ENCODE peak calls at places on chromosomes 1 and 21, in four cellular contexts. V is PC-3, W is IMR-90, H is HCT116. D is an unnamed sample. For H4K20me1 and H3K9me3, the result is how much of the 10 kb centered on the place peaks cover.

GRCh38 chr1:38013027-38013588 is 574 bp downstream of the UTP11 start:
- DNase-seq in H (no peak), W (peak), V (peak), D (no peak)

GRCh38 chr21:32940079-32941014 is 85.4 kb upstream of the OLIG2 start:
- DNase-seq in W (peak), V (peak), H (peak), D (peak)

GRCh38 chr1:6350416-6351088 is 43.0 kb downstream of the ACOT7 start:
- DNase-seq in V (peak), H (no peak), W (no peak), D (no peak)

GRCh38 chr1:84425145-84425876 is 27.0 kb downstream of the DNASE2B start:
- DNase-seq in W (no peak), H (no peak), V (no peak), D (no peak)

GRCh38 chr1:42945171-42945570 is 13.5 kb downstream of the SLC2A1 start:
- DNase-seq in W (no peak), V (no peak), H (no peak), D (no peak)

GRCh38 chr21:41589620-41590175 is 81.7 kb upstream of the TMPRSS2 start:
- DNase-seq in W (no peak), H (no peak), V (no peak), D (no peak)

GRCh38 chr21:38355992-38356781 is 99.4 kb downstream of the KCNJ15 start:
- DNase-seq in W (peak), H (peak), V (peak), D (peak)

GRCh38 chr1:43885311-43885801 is 48.2 kb upstream of the ARTN start:
- DNase-seq in V (no peak), W (no peak), H (peak), D (no peak)

GRCh38 chr1:197200468-197200899 is 54.0 kb upstream of the ASPM start:
- DNase-seq in H (no peak), W (peak), V (peak), D (peak)

GRCh38 chr1:53065391-53065790 is 3.4 kb downstream of the PODN start:
- DNase-seq in H (no peak), V (no peak), W (no peak), D (no peak)

GRCh38 chr1:24289937-24290595 is 29.1 kb upstream of the GRHL3 start:
- DNase-seq in V (peak), W (peak), H (no peak), D (no peak)

GRCh38 chr21:15006594-15007230 is 58.1 kb downstream of the NRIP1 start:
- DNase-seq in V (no peak), H (no peak), W (no peak), D (no peak)

GRCh38 chr1:30770150-30770549 is 12.6 kb upstream of the LAPTM5 start:
- DNase-seq in H (no peak), W (no peak), V (no peak), D (no peak)

GRCh38 chr1:228336308-228337030 is 70.2 kb downstream of the TRIM11 start:
- DNase-seq in W (peak), V (no peak), H (no peak), D (no peak)

GRCh38 chr1:99504287-99504686 is 141.6 kb upstream of the PALMD start:
- DNase-seq in H (no peak), W (no peak), V (no peak), D (no peak)

GRCh38 chr1:167681497-167682102 is 40.2 kb upstream of the MPZL1 start:
- DNase-seq in V (no peak), H (no peak), W (no peak), D (no peak)
- H4K20me1 ChIP-seq in V (under half), H (under half), W (under half), D (under half)

GRCh38 chr21:23874271-23874670 is 1733.0 kb downstream of the MRPL39 start:
- DNase-seq in W (no peak), V (no peak), H (no peak), D (no peak)
- H3K9me3 ChIP-seq in W (under half), V (under half), H (under half), D (under half)

DNA sequence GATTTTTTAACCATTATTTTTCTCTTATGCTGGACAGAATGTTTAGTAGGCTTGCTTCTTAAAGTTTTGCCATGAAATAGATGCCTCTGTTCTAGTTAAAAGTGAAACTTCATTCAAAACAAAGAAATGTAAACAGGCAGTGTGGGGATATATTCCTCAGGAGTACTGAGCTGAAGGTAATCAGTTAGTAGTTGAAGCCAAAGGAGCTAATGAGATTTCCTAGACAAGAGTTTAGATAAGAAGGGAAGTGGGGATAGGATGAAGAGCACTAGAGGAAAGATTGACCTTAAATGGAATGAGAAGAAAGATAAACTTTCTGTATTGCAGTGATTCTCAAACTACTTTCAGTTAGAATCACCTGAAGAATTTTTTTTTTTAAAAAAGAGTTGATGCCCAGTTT is 23.9 kb downstream of the PRRC2C start:
- DNase-seq in H (no peak), V (no peak), W (no peak), D (no peak)
- H4K20me1 ChIP-seq in H (half or more), V (half or more), W (half or more), D (half or more)

DNA sequence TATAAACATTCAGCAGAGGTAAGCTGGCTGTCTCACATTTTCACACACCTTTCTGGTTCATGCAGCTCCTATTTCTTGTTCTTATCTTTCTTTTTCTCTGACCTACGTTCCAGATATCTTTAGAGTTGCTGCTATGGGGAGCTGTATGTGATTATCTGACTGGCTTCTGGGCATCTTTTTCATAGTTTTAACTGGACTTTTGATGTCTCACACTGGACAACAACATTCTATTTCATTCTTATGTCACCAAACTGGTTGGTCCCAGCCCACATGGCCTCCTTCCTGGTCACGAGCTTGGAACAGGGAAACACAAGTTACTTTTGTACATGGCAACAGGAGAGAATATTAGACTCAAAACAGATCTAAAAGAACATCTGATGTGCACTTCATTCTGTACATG is 7.7 kb upstream of the CLDN8 start:
- DNase-seq in H (no peak), W (no peak), V (no peak), D (no peak)
- H3K9me3 ChIP-seq in H (under half), W (under half), V (under half), D (under half)

GRCh38 chr1:15622707-15623373 is 5.6 kb downstream of the DDI2 start:
- DNase-seq in W (no peak), V (no peak), H (no peak), D (no peak)

GRCh38 chr1:15620155-15620545 is 2.9 kb downstream of the DDI2 start:
- DNase-seq in V (peak), H (no peak), W (peak), D (no peak)

GRCh38 chr1:15623435-15623834 is 6.2 kb downstream of the DDI2 start:
- DNase-seq in W (no peak), H (no peak), V (no peak), D (no peak)

GRCh38 chr1:15620890-15621682 is 3.8 kb downstream of the DDI2 start:
- DNase-seq in V (no peak), W (no peak), H (no peak), D (no peak)

GRCh38 chr1:15621975-15622374 is 4.7 kb downstream of the DDI2 start:
- DNase-seq in W (no peak), H (no peak), V (no peak), D (no peak)
- H4K20me1 ChIP-seq in W (under half), H (under half), V (under half), D (under half)

GRCh38 chr1:108183301-108183700 is 16.8 kb downstream of the SLC25A24 start:
- DNase-seq in W (no peak), V (no peak), H (no peak), D (no peak)
- H3K9me3 ChIP-seq in W (under half), V (under half), H (under half), D (under half)

DNA sequence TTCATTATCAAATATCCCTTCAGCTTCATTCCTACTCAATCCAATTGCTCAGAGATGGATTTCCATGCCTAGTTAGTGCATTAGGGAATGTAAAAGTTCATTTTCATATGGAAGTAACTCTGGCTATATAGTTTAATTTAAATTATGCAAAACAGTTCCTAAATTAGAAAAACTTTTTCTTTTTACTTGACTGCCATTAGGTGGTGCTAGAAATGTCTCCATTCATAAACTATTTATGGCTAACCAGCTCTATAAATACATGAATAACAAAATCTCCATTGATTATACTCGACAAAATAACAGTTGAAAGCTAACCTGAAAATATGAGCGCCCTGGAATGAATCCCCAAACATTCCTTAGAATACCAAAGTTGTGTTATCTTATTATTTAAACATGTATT is 311.4 kb downstream of the USH2A start:
- DNase-seq in W (peak), H (no peak), V (peak), D (no peak)
- H4K20me1 ChIP-seq in W (under half), H (under half), V (under half), D (under half)

GRCh38 chr1:49234988-49235387 is 458.3 kb upstream of the BEND5 start:
- DNase-seq in H (no peak), V (no peak), W (no peak), D (no peak)

DNA sequence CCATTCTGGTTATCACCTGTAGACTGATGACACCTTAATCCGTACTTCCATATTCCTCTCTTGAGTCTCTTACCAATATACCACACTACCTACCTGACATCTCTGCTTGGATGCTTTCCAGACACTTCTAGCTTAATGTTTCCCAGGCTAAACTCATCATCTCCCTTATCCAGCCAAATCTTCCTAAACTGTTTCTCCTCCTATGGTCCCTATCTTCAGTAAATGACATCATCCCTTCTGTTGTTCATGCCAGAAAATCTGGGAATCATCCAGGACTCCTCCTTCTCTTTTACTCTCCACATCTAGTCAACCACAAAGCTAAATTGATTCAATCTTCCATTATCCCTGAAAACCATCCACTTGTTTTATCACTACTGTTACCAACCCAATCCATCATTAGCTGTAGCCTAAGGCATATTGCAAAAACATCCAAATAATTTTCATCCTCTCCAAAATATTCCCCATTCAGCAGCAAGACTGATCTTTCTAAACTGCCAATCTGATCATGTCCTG is 464.1 kb upstream of the BEND5 start:
- DNase-seq in H (no peak), W (no peak), V (no peak), D (no peak)
- H3K9me3 ChIP-seq in H (under half), W (under half), V (under half), D (under half)

GRCh38 chr1:18632711-18633427 is 2.2 kb downstream of the PAX7 start:
- DNase-seq in W (no peak), V (no peak), H (no peak), D (no peak)
- H4K20me1 ChIP-seq in W (under half), V (under half), H (under half), D (under half)

DNA sequence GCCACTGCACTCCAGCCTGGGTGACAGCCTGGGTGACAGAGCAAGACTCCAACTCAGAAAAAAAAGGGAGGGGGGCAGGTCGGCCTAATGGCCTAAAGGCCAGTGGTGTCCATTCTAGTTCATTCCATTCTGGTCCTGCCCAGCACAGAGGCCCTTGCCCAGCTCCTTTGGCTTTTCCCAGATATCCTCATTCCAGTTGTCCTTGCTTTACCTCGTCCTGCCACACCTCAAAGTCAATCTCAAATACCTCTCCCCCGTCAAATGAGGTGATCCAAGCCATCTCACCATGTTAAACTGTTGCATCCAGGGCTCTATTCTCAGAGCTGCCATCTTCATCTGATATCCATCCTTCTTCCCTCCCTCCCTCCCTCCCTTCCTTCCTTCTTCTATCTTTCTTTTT is 19.9 kb upstream of the PIK3CD start:
- DNase-seq in H (no peak), W (no peak), V (no peak), D (no peak)
- H3K9me3 ChIP-seq in H (under half), W (under half), V (under half), D (under half)